ENCODE peak calls at places on chromosome 2, in nine cellular contexts. G is cardiac muscle cell, L is dorsolateral prefrontal cortex, I is K562, T is IMR-90, C is body of pancreas, Z is fibroblast of pulmonary artery, F is lower lobe of right lung, D is left ventricle myocardium inferior. B is an unnamed sample.

GRCh38 chr2:227464356-227464755 is 7.6 kb upstream of the AGFG1 start:
- DNase-seq in T (no peak), G (no peak), Z (no peak), F (no peak), I (no peak), D (no peak), C (no peak), L (no peak), B (no peak)

GRCh38 chr2:28137221-28137620 is 246.7 kb downstream of the BABAM2 start:
- DNase-seq in T (peak), C (no peak), Z (peak), D (no peak), I (no peak), L (no peak), F (no peak), G (peak), B (peak)

GRCh38 chr2:136022747-136023146 is 37.3 kb upstream of the DARS1 start:
- DNase-seq in T (no peak), D (no peak), G (no peak), F (no peak), Z (peak), C (no peak), I (no peak), L (no peak), B (no peak)

GRCh38 chr2:67108231-67108630 is 288.9 kb upstream of the ETAA1 start:
- DNase-seq in F (no peak), G (no peak), Z (no peak), C (peak), I (no peak), T (no peak), L (no peak), D (no peak), B (peak)

GRCh38 chr2:108363048-108363899 is 14.5 kb upstream of the SULT1C4 start:
- DNase-seq in T (no peak), I (no peak), Z (no peak), L (no peak), G (no peak), D (no peak), F (no peak), C (no peak), B (no peak)

GRCh38 chr2:236634203-236634602 is 64.6 kb downstream of the ACKR3 start:
- DNase-seq in D (no peak), L (no peak), C (no peak), Z (no peak), F (no peak), T (no peak), I (no peak), G (no peak), B (no peak)

GRCh38 chr2:191178806-191179514 is 28.2 kb upstream of the STAT4 start:
- DNase-seq in L (no peak), Z (peak), G (no peak), I (no peak), T (peak), D (peak), C (peak), F (no peak), B (peak)

GRCh38 chr2:88896971-88897370 is 205.5 kb downstream of the RPIA start:
- DNase-seq in D (no peak), T (no peak), G (no peak), F (no peak), Z (no peak), C (no peak), L (no peak), I (no peak), B (no peak)

GRCh38 chr2:222903234-222904220 is 42.7 kb downstream of the ACSL3 start:
- DNase-seq in L (no peak), I (peak), Z (peak), D (no peak), G (peak), F (no peak), C (peak), T (peak), B (peak)

GRCh38 chr2:233486357-233486756 is 80.2 kb downstream of the USP40 start:
- DNase-seq in T (no peak), F (no peak), D (no peak), G (no peak), Z (no peak), L (no peak), C (no peak), I (no peak), B (no peak)

GRCh38 chr2:17719562-17720371 is 33.8 kb downstream of the SMC6 start:
- DNase-seq in D (no peak), I (peak), G (peak), C (no peak), F (no peak), T (peak), Z (peak), L (no peak), B (peak)

GRCh38 chr2:100483892-100484291 is 13.6 kb downstream of the NMS start:
- DNase-seq in C (no peak), D (no peak), F (no peak), I (no peak), T (no peak), L (no peak), Z (no peak), G (no peak), B (no peak)

GRCh38 chr2:100484390-100484789 is 14.1 kb downstream of the NMS start:
- DNase-seq in G (no peak), L (no peak), I (no peak), T (no peak), Z (no peak), C (no peak), D (no peak), F (no peak), B (no peak)

GRCh38 chr2:100482741-100483140 is 12.5 kb downstream of the NMS start:
- DNase-seq in C (no peak), T (no peak), L (no peak), Z (peak), D (no peak), G (no peak), I (peak), F (no peak), B (no peak)
- TF ChIP-seq CTCF in C (no peak), T (no peak), L (peak), Z (peak), D (no peak), G (peak), I (peak), F (no peak), B (no peak)

GRCh38 chr2:179692610-179693009 is 168.8 kb downstream of the ZNF385B start:
- DNase-seq in T (peak), I (no peak), Z (no peak), G (no peak), F (no peak), C (no peak), L (no peak), D (no peak), B (no peak)
- H3K4me3 ChIP-seq in T (no peak), I (no peak), Z (no peak), G (no peak), F (no peak), C (no peak), L (no peak), D (no peak), B (no peak)

GRCh38 chr2:74740395-74741075 is 86.5 kb downstream of the SEMA4F start:
- DNase-seq in L (no peak), I (no peak), G (no peak), Z (peak), C (no peak), F (peak), D (peak), T (peak), B (peak)
- TF ChIP-seq CTCF in L (no peak), I (no peak), G (peak), Z (no peak), C (no peak), F (no peak), D (no peak), T (peak), B (no peak)

GRCh38 chr2:69742170-69742952 is 427 bp downstream of the ANXA4 start:
- DNase-seq in D (peak), G (no peak), T (peak), L (no peak), F (no peak), I (no peak), C (peak), Z (no peak), B (peak)
- H3K4me3 ChIP-seq in D (peak), G (peak), T (peak), L (peak), F (peak), I (peak), C (peak), Z (peak), B (peak)

DNA sequence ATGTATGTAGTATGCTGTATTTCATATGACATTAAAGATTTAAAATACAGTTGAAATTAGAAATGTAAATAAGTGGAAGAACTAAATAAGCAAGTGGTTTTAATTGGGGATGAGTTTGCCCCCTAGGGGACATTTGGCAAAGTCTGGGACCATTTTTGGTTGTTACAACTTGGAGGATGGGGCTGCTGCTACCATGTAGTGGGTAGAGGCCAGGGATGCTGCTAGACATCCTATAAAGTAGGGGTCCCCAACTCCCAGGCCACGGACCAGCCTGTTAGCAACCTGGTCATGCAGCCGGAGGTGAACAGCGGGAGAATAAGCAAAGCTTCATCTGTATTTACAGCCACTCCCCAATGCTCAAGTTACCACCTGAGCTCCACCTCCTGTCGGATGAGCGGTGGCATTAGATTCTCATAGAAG is 27.9 kb upstream of the ASNSD1 start:
- DNase-seq in T (no peak), I (no peak), C (peak), G (no peak), L (no peak), F (no peak), D (no peak), Z (peak), B (peak)
- TF ChIP-seq CTCF in T (peak), I (no peak), C (peak), G (peak), L (no peak), F (peak), D (peak), Z (peak), B (peak)

GRCh38 chr2:96758987-96759386 is 1.7 kb upstream of the CNNM4 start:
- DNase-seq in T (no peak), I (no peak), G (no peak), C (no peak), F (no peak), Z (no peak), D (no peak), L (no peak), B (no peak)
- H3K4me3 ChIP-seq in T (no peak), I (no peak), G (no peak), C (no peak), F (no peak), Z (no peak), D (no peak), L (no peak), B (no peak)

DNA sequence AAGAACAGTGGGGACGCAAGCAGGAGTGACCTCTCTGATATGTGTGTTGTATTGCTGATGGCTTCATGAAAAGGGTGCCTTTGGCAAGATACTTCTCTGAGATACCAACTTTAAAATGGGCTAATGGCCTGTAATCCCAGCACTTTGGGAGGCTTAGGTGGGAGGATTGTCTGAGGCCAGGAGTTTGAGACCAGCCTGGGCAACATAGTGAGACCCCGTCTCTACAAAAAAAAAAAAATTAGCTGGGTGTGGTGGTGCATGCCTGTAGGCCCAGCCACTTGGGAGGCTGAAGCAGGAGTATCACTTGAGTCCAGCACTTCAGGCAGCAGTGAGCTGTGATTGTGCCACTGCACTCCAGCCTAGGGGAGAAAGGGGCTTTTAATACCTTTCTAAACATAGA is 9.8 kb downstream of the BIRC6 start:
- DNase-seq in Z (no peak), F (no peak), C (no peak), T (no peak), G (no peak), I (no peak), L (no peak), D (no peak), B (no peak)
- TF ChIP-seq CTCF in Z (no peak), F (no peak), C (no peak), T (no peak), G (no peak), I (no peak), L (no peak), D (no peak), B (no peak)

B was measured in epithelial cell of esophagus.